ENCODE peak calls at places on chromosomes 4 and X, in nine cellular contexts. I, V, R, D, H, X, W, C and M are unnamed samples.

GRCh38 chrX:67777148-67777547 is 233.3 kb downstream of the AR start:
- DNase-seq in I (no peak), V (no peak), R (no peak), D (no peak), H (no peak), X (no peak), W (no peak), C (no peak), M (no peak)

GRCh38 chrX:148784859-148785655 is 284.6 kb downstream of the AFF2 start:
- DNase-seq in I (no peak), V (no peak), R (no peak), D (no peak), H (no peak), X (no peak), W (no peak), C (peak), M (no peak)

GRCh38 chr4:184237612-184238011 is 19.9 kb upstream of the ENPP6 start:
- DNase-seq in I (no peak), V (no peak), R (no peak), D (no peak), H (peak), X (no peak), W (no peak), C (no peak), M (no peak)

GRCh38 chrX:77640702-77641101 is 145.3 kb downstream of the ATRX start:
- DNase-seq in I (no peak), V (no peak), R (no peak), D (no peak), H (no peak), X (no peak), W (no peak), C (no peak), M (no peak)

GRCh38 chrX:39725114-39725513 is 372.6 kb downstream of the BCOR start:
- DNase-seq in I (no peak), V (peak), R (peak), D (no peak), H (no peak), X (no peak), W (no peak), C (no peak), M (no peak)

GRCh38 chrX:118904218-118904617 is 70.2 kb upstream of the LONRF3 start:
- DNase-seq in I (no peak), V (no peak), R (no peak), D (no peak), H (no peak), X (no peak), W (no peak), C (no peak), M (no peak)

GRCh38 chr4:143270266-143270838 is 66.3 kb upstream of the GAB1 start:
- DNase-seq in I (peak), V (no peak), R (no peak), D (no peak), H (no peak), X (no peak), W (no peak), C (no peak), M (no peak)

GRCh38 chr4:105651879-105652640 is 56.4 kb downstream of the INTS12 start:
- DNase-seq in I (no peak), V (no peak), R (no peak), D (no peak), H (no peak), X (no peak), W (no peak), C (no peak), M (no peak)

GRCh38 chr4:76308548-76308947 is 2.0 kb downstream of the STBD1 start:
- DNase-seq in I (no peak), V (no peak), R (peak), D (no peak), H (no peak), X (no peak), W (peak), C (peak), M (no peak)

GRCh38 chrX:65300104-65300809 is 234.3 kb downstream of the LAS1L start:
- DNase-seq in I (no peak), V (no peak), R (no peak), D (no peak), H (no peak), X (peak), W (no peak), C (no peak), M (peak)

GRCh38 chr4:177005801-177006230 is 213.1 kb upstream of the VEGFC start:
- DNase-seq in I (no peak), V (no peak), R (no peak), D (peak), H (no peak), X (peak), W (peak), C (no peak), M (no peak)

GRCh38 chr4:34157546-34157945 is 2086.8 kb downstream of the ARAP2 start:
- DNase-seq in I (no peak), V (no peak), R (no peak), D (peak), H (no peak), X (no peak), W (no peak), C (no peak), M (no peak)

GRCh38 chrX:10501606-10502005 is 118.8 kb downstream of the MID1 start:
- DNase-seq in I (no peak), V (no peak), R (no peak), D (no peak), H (no peak), X (no peak), W (no peak), C (no peak), M (no peak)

GRCh38 chr4:173935622-173936405 is 347.7 kb downstream of the FBXO8 start:
- DNase-seq in I (no peak), V (no peak), R (no peak), D (no peak), H (no peak), X (no peak), W (peak), C (no peak), M (no peak)

GRCh38 chr4:148515248-148515647 is 73.0 kb upstream of the NR3C2 start:
- DNase-seq in I (no peak), V (no peak), R (no peak), D (peak), H (no peak), X (no peak), W (peak), C (no peak), M (no peak)

GRCh38 chr4:77010841-77011354 is 61.3 kb downstream of the SEPTIN11 start:
- DNase-seq in I (no peak), V (no peak), R (no peak), D (peak), H (no peak), X (no peak), W (peak), C (no peak), M (no peak)

GRCh38 chr4:144954224-144954623 is 143.8 kb downstream of the ANAPC10 start:
- DNase-seq in I (no peak), V (no peak), R (no peak), D (no peak), H (no peak), X (no peak), W (no peak), C (no peak), M (no peak)

GRCh38 chr4:147326581-147326980 is 154.3 kb upstream of the EDNRA start:
- DNase-seq in I (no peak), V (no peak), R (no peak), D (peak), H (no peak), X (no peak), W (peak), C (no peak), M (no peak)

GRCh38 chr4:137635596-137635995 is 103.3 kb upstream of the PCDH18 start:
- DNase-seq in I (no peak), V (no peak), R (no peak), D (no peak), H (no peak), X (no peak), W (peak), C (no peak), M (no peak)

GRCh38 chrX:152912121-152912520 is 14.3 kb downstream of the ZNF185 start:
- DNase-seq in I (no peak), V (no peak), R (no peak), D (no peak), H (no peak), X (peak), W (no peak), C (no peak), M (no peak)

GRCh38 chr4:169268951-169269781 is 1.6 kb downstream of the SH3RF1 start:
- DNase-seq in I (no peak), V (no peak), R (peak), D (peak), H (no peak), X (no peak), W (peak), C (no peak), M (no peak)
- H3K4me3 ChIP-seq in I (peak), V (peak), R (peak), D (peak), H (no peak), X (peak), W (peak), C (peak), M (no peak)

DNA sequence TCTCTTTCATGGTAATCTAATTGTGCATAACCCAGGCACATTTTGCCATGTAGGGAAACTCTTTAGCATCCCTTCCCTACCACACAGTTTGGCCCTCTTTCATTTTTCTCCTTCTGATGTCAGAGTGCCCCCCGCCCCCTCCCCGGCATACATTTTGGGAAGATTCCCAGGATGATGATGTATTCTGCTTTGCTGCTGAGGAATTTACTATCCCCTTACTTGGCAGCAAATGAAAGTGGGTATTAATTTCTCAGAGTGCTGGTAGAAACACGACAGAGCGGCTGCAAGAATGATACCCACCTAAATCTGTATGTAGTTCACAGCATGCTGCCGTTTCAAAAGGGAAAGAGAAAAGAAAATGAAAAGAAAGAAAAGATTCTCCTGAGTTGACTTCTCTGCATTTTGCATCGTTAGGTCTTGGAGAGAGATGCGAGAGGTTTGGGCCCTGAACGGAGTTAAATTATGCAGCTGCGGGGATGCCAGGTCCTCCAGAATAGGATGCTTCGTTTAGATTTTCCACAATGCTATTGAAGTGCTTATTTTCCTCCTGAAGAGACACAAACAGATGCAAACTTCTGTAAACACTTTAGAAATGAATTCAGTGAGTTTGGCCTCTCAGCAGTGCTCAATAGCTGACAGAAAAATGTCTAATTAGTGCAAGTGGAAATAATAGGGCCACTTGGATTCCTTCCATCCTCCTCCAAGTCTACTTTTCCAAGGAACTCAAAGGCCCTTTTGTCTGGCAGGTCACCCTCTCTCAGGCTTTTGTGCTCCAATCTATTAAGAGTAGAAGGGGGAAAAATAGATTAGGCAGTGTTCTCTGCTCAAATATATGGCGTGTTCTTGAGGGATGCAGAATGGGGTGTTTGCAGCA is 106.1 kb downstream of the ALPK1 start:
- DNase-seq in I (no peak), V (no peak), R (no peak), D (no peak), H (no peak), X (no peak), W (peak), C (no peak), M (no peak)
- H3K4me3 ChIP-seq in I (no peak), V (no peak), R (no peak), D (no peak), H (no peak), X (no peak), W (no peak), C (no peak), M (no peak)

GRCh38 chr4:42489095-42489494 is 91.8 kb downstream of the SHISA3 start:
- DNase-seq in I (no peak), V (no peak), R (no peak), D (no peak), H (no peak), X (no peak), W (no peak), C (no peak), M (no peak)

GRCh38 chr4:42487230-42487629 is 89.9 kb downstream of the SHISA3 start:
- DNase-seq in I (no peak), V (no peak), R (no peak), D (no peak), H (no peak), X (no peak), W (peak), C (no peak), M (no peak)

GRCh38 chr4:42490015-42490414 is 92.7 kb downstream of the SHISA3 start:
- DNase-seq in I (no peak), V (no peak), R (no peak), D (no peak), H (no peak), X (no peak), W (no peak), C (no peak), M (no peak)

GRCh38 chr4:42488114-42488513 is 90.8 kb downstream of the SHISA3 start:
- DNase-seq in I (no peak), V (no peak), R (no peak), D (no peak), H (no peak), X (no peak), W (no peak), C (no peak), M (peak)

DNA sequence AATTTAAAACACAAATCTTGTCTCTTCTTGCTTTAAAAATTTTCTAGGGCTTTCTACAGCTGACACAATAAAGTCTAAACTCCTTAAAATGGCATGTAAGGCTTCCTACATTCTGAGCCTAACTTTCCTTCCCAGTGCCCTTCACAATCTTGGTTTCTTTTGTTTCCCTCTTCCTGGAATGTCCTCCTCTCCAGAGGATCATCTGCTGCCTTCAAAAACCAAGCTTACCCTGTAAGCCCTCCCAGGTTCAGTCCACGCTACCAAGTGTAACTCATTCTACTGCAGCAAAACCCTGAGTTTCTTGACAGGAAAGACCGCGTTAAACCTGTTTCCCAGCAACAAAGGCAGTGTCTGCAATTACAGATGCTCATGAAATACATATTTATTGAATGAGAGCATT is 91.3 kb downstream of the SHISA3 start:
- DNase-seq in I (no peak), V (no peak), R (no peak), D (no peak), H (no peak), X (no peak), W (no peak), C (no peak), M (peak)
- H3K4me3 ChIP-seq in I (no peak), V (no peak), R (no peak), D (no peak), H (no peak), X (no peak), W (no peak), C (no peak), M (no peak)

GRCh38 chr4:10108818-10109783 is 7.5 kb downstream of the WDR1 start:
- DNase-seq in I (no peak), V (no peak), R (no peak), D (no peak), H (peak), X (no peak), W (peak), C (no peak), M (no peak)

GRCh38 chr4:10105920-10106319 is 10.7 kb downstream of the WDR1 start:
- DNase-seq in I (no peak), V (no peak), R (no peak), D (no peak), H (no peak), X (no peak), W (no peak), C (no peak), M (no peak)

GRCh38 chr4:10108391-10108790 is 8.2 kb downstream of the WDR1 start:
- DNase-seq in I (no peak), V (no peak), R (no peak), D (no peak), H (no peak), X (no peak), W (no peak), C (no peak), M (no peak)

GRCh38 chr4:10106421-10107039 is 10.1 kb downstream of the WDR1 start:
- DNase-seq in I (peak), V (peak), R (peak), D (peak), H (peak), X (peak), W (peak), C (peak), M (no peak)

GRCh38 chr4:10107111-10108091 is 9.2 kb downstream of the WDR1 start:
- DNase-seq in I (no peak), V (no peak), R (no peak), D (no peak), H (no peak), X (no peak), W (peak), C (peak), M (no peak)
- H3K4me3 ChIP-seq in I (no peak), V (peak), R (no peak), D (no peak), H (peak), X (no peak), W (no peak), C (no peak), M (no peak)

GRCh38 chr4:55348436-55348835 is 2.4 kb downstream of the SRD5A3 start:
- DNase-seq in I (no peak), V (no peak), R (no peak), D (no peak), H (no peak), X (no peak), W (no peak), C (no peak), M (no peak)

GRCh38 chr4:55346851-55347255 is 811 bp downstream of the SRD5A3 start:
- DNase-seq in I (no peak), V (no peak), R (peak), D (no peak), H (no peak), X (no peak), W (no peak), C (no peak), M (no peak)

GRCh38 chr4:55345980-55346850 is at the start of gene SRD5A3:
- DNase-seq in I (peak), V (peak), R (peak), D (peak), H (peak), X (peak), W (peak), C (peak), M (peak)

GRCh38 chr4:55345054-55345453 is 988 bp upstream of the SRD5A3 start:
- DNase-seq in I (no peak), V (no peak), R (no peak), D (no peak), H (no peak), X (no peak), W (no peak), C (no peak), M (no peak)

GRCh38 chr4:55347610-55348228 is 1.7 kb downstream of the SRD5A3 start:
- DNase-seq in I (no peak), V (no peak), R (no peak), D (no peak), H (no peak), X (peak), W (no peak), C (no peak), M (peak)
- H3K4me3 ChIP-seq in I (no peak), V (no peak), R (no peak), D (no peak), H (no peak), X (no peak), W (no peak), C (no peak), M (peak)

DNA sequence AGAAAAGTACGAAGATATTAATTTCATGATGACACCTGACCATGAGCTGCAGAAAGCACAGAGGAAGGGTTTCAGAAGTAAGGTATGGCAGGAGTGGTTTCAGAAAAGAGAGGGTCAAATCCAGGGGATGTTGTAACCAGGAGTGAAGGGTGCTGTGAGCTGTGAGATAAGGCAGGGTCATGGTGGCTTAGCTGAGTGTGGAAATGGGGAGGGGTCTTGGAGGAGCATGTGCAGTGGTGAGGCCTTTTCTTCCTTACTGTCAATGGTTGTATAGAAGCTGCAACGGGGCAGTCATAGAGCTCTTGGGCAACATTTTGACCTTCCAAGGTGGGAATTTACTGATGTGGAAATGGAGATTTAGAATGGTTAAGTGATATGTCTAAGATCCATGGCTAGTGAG is 2.5 kb downstream of the ANAPC4 start:
- DNase-seq in I (no peak), V (no peak), R (no peak), D (no peak), H (no peak), X (peak), W (no peak), C (no peak), M (no peak)
- H3K4me3 ChIP-seq in I (no peak), V (no peak), R (no peak), D (no peak), H (no peak), X (peak), W (no peak), C (no peak), M (no peak)

GRCh38 chrX:73852022-73852421 is 289.0 kb downstream of the CHIC1 start:
- DNase-seq in I (no peak), V (no peak), R (no peak), D (no peak), H (no peak), X (no peak), W (no peak), C (no peak), M (no peak)
- H3K4me3 ChIP-seq in I (no peak), V (peak), R (no peak), D (peak), H (no peak), X (no peak), W (no peak), C (peak), M (no peak)

GRCh38 chr4:41991916-41992767 is 1.8 kb downstream of the SLC30A9 start:
- DNase-seq in I (no peak), V (no peak), R (no peak), D (no peak), H (no peak), X (peak), W (peak), C (no peak), M (no peak)
- H3K4me3 ChIP-seq in I (no peak), V (peak), R (no peak), D (no peak), H (no peak), X (peak), W (peak), C (no peak), M (no peak)

GRCh38 chr4:96295143-96295763 is 455.4 kb downstream of the PDHA2 start:
- DNase-seq in I (no peak), V (no peak), R (no peak), D (no peak), H (no peak), X (no peak), W (peak), C (no peak), M (no peak)

GRCh38 chr4:96293806-96294205 is 453.9 kb downstream of the PDHA2 start:
- DNase-seq in I (no peak), V (no peak), R (no peak), D (no peak), H (no peak), X (no peak), W (no peak), C (no peak), M (no peak)
- H3K4me3 ChIP-seq in I (no peak), V (no peak), R (no peak), D (no peak), H (no peak), X (no peak), W (no peak), C (no peak), M (no peak)

GRCh38 chrX:40749874-40750273 is 14.5 kb upstream of the MED14 start:
- DNase-seq in I (no peak), V (no peak), R (no peak), D (no peak), H (no peak), X (no peak), W (no peak), C (no peak), M (no peak)
- H3K4me3 ChIP-seq in I (no peak), V (peak), R (no peak), D (no peak), H (no peak), X (no peak), W (no peak), C (no peak), M (no peak)